ENCODE peak calls at places on chromosomes 1 and 21, in five cellular contexts. K is tibial nerve, H is prostate gland, N is tibial artery, Z is fibroblast of lung. G is an unnamed sample. For H3K4me1, the result is how much of the 10 kb centered on the place peaks cover.

GRCh38 chr21:15224346-15225086 is 159.7 kb upstream of the NRIP1 start:
- DNase-seq in K (no peak), H (no peak), N (no peak), Z (peak), G (peak)

GRCh38 chr1:206507395-206508129 is at the start of gene RASSF5:
- DNase-seq in K (peak), H (peak), N (peak), Z (peak), G (no peak)

GRCh38 chr1:111604931-111605330 is 14.7 kb upstream of the RAP1A start:
- DNase-seq in K (no peak), H (no peak), N (no peak), Z (peak), G (peak)

GRCh38 chr1:105004515-105004914 is 1254.8 kb downstream of the AMY1C start:
- DNase-seq in K (no peak), H (no peak), N (no peak), Z (no peak), G (no peak)

GRCh38 chr1:244186372-244186771 is 135.3 kb downstream of the ZBTB18 start:
- DNase-seq in K (no peak), H (no peak), N (no peak), Z (no peak), G (no peak)

GRCh38 chr1:157626099-157626498 is 28.2 kb upstream of the FCRL4 start:
- DNase-seq in K (no peak), H (no peak), N (no peak), Z (no peak), G (no peak)

GRCh38 chr21:41425954-41426655 is at the start of gene MX1:
- DNase-seq in K (peak), H (peak), N (peak), Z (peak), G (peak)

GRCh38 chr1:151653397-151653796 is 41.5 kb downstream of the SNX27 start:
- DNase-seq in K (no peak), H (no peak), N (no peak), Z (peak), G (no peak)

GRCh38 chr1:248860007-248860406 is 1.1 kb upstream of the ZNF692 start:
- DNase-seq in K (no peak), H (no peak), N (no peak), Z (no peak), G (no peak)

GRCh38 chr1:85374160-85374559 is 90.8 kb downstream of the DDAH1 start:
- DNase-seq in K (no peak), H (no peak), N (no peak), Z (peak), G (peak)

GRCh38 chr1:185338719-185339622 is 21.9 kb upstream of the IVNS1ABP start:
- DNase-seq in K (peak), H (no peak), N (peak), Z (peak), G (no peak)

GRCh38 chr1:66331641-66332523 is 202.1 kb upstream of the SGIP1 start:
- DNase-seq in K (peak), H (peak), N (peak), Z (peak), G (peak)

GRCh38 chr21:42232176-42232825 is 13.4 kb downstream of the ABCG1 start:
- DNase-seq in K (no peak), H (no peak), N (no peak), Z (no peak), G (no peak)

GRCh38 chr1:67853704-67854103 is 20.4 kb upstream of the GNG12 start:
- DNase-seq in K (peak), H (no peak), N (no peak), Z (peak), G (no peak)

GRCh38 chr1:151326619-151327222 is 495 bp downstream of the PI4KB start:
- DNase-seq in K (peak), H (peak), N (peak), Z (peak), G (no peak)

GRCh38 chr1:179026813-179027664 is 1.3 kb downstream of the FAM20B start:
- DNase-seq in K (no peak), H (no peak), N (no peak), Z (no peak), G (no peak)

GRCh38 chr1:193406901-193407300 is 220.5 kb upstream of the B3GALT2 start:
- DNase-seq in K (no peak), H (no peak), N (no peak), Z (peak), G (peak)

GRCh38 chr21:29558331-29558730 is 259.6 kb downstream of the BACH1 start:
- DNase-seq in K (no peak), H (no peak), N (no peak), Z (no peak), G (no peak)

GRCh38 chr1:95438213-95438948 is 204.4 kb downstream of the RWDD3 start:
- DNase-seq in K (no peak), H (no peak), N (no peak), Z (no peak), G (no peak)

GRCh38 chr1:161930064-161930463 is 93.6 kb downstream of the OLFML2B start:
- DNase-seq in K (no peak), H (no peak), N (no peak), Z (peak), G (no peak)

GRCh38 chr1:23163395-23163794 is 5.3 kb downstream of the LUZP1 start:
- DNase-seq in K (no peak), H (no peak), N (no peak), Z (no peak), G (no peak)

GRCh38 chr1:103194060-103194459 is 85.7 kb upstream of the COL11A1 start:
- DNase-seq in K (no peak), H (no peak), N (no peak), Z (peak), G (no peak)

GRCh38 chr1:2274968-2275475 is 46.9 kb downstream of the SKI start:
- DNase-seq in K (no peak), H (no peak), N (no peak), Z (no peak), G (no peak)

GRCh38 chr1:178628637-178629548 is 96.2 kb upstream of the RALGPS2 start:
- DNase-seq in K (no peak), H (no peak), N (no peak), Z (peak), G (no peak)

GRCh38 chr21:31731802-31732537 is at the start of gene SCAF4:
- DNase-seq in K (peak), H (peak), N (peak), Z (peak), G (peak)

GRCh38 chr1:43129334-43129733 is 42.8 kb downstream of the EBNA1BP2 start:
- DNase-seq in K (no peak), H (no peak), N (no peak), Z (no peak), G (no peak)

GRCh38 chr1:203478231-203478630 is 2.6 kb downstream of the PRELP start:
- DNase-seq in K (no peak), H (no peak), N (no peak), Z (no peak), G (no peak)

GRCh38 chr1:14655386-14655785 is 56.9 kb downstream of the KAZN start:
- DNase-seq in K (no peak), H (no peak), N (no peak), Z (no peak), G (no peak)

GRCh38 chr1:152999818-153000217 is 1.7 kb upstream of the SPRR3 start:
- DNase-seq in K (no peak), H (no peak), N (no peak), Z (no peak), G (no peak)

GRCh38 chr1:10966233-10966632 is 46.2 kb upstream of the TARDBP start:
- DNase-seq in K (no peak), H (no peak), N (no peak), Z (no peak), G (no peak)

GRCh38 chr1:50700226-50701020 is 259.6 kb downstream of the FAF1 start:
- DNase-seq in K (no peak), H (no peak), N (no peak), Z (peak), G (no peak)

GRCh38 chr1:48817505-48818114 is 40.9 kb upstream of the BEND5 start:
- DNase-seq in K (peak), H (peak), N (peak), Z (peak), G (peak)

GRCh38 chr1:164768045-164768402 is 209.0 kb downstream of the PBX1 start:
- DNase-seq in K (no peak), H (no peak), N (no peak), Z (peak), G (no peak)

DNA sequence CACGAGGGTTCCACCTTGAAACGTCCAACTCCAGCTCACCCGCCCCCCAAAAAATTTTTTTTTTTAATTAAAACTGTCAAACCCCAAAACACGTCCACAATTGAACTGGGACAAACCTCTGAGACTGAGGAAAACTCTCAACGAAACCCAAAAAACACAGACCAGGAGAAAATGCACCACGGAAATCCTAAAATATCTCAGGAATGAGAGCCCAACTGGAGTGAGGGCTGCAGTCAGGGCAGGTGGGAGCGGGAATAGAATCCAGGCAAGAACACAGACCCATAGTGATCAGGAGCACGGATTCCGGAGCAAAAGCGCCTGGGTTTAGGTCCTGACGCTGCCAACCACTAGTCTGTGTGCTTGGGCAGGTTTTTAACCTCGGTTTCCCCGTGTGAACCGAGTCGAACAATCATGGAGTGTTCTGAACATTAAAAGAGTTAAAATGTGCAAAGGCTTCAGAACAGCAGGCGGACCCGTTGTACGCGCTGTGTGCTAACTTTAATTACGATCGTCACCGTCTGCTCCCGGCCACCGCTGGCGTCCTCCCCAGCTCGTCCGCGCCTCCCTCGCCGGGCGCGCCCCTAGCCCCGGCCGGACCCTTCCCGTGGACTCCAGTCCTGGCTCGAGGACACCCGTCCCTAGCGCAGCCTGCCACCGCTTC is 624 bp downstream of the ARHGAP29 start:
- DNase-seq in K (peak), H (peak), N (peak), Z (peak), G (no peak)
- TF ChIP-seq CTCF in K (peak), H (no peak), N (peak), Z (peak), G (peak)

GRCh38 chr1:64517640-64518039 is 47.7 kb downstream of the CACHD1 start:
- DNase-seq in K (no peak), H (no peak), N (no peak), Z (no peak), G (no peak)
- H3K27ac ChIP-seq in K (no peak), H (no peak), N (no peak), Z (peak), G (no peak)

GRCh38 chr1:155011437-155011907 is 8.9 kb downstream of the ZBTB7B start:
- DNase-seq in K (no peak), H (peak), N (no peak), Z (no peak), G (no peak)

GRCh38 chr1:155010211-155010918 is 7.8 kb downstream of the ZBTB7B start:
- DNase-seq in K (no peak), H (no peak), N (no peak), Z (no peak), G (no peak)

GRCh38 chr1:155009742-155010141 is 7.1 kb downstream of the ZBTB7B start:
- DNase-seq in K (no peak), H (no peak), N (no peak), Z (no peak), G (no peak)

GRCh38 chr1:155012052-155012546 is 9.5 kb downstream of the ZBTB7B start:
- DNase-seq in K (peak), H (peak), N (peak), Z (peak), G (peak)

DNA sequence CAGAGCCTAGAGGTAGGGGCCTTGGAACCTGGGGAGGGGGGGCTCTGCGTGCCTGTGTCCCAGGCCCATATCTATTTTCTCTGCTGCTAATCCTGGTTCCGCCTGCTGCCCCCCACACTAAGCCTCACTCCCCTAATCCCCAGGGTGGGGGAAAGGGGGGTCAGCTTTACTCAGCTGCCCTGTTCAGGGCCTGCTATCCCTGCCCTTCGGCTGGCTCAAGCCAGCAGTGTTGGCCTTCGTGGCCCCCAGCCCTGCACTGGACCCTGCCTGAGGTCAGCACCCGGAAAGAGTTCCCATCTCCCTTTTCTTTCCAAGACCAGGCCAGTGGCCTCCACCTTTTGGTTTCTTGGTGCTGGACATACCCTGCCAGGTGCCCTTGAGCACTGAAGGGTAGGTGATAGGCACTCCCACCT is 8.4 kb downstream of the ZBTB7B start:
- DNase-seq in K (no peak), H (no peak), N (no peak), Z (no peak), G (no peak)
- H3K4me1 ChIP-seq in K (half or more), H (under half), N (half or more), Z (under half), G (under half)

GRCh38 chr21:45959182-45959581 is 22.4 kb upstream of the COL6A1 start:
- DNase-seq in K (no peak), H (no peak), N (no peak), Z (no peak), G (no peak)
- TF ChIP-seq CTCF in K (no peak), H (no peak), N (no peak), Z (no peak), G (no peak)

GRCh38 chr1:31944205-31945089 is 6.3 kb upstream of the PTP4A2 start:
- DNase-seq in K (peak), H (peak), N (peak), Z (peak), G (no peak)
- H3K27ac ChIP-seq in K (peak), H (peak), N (peak), Z (peak), G (peak)

DNA sequence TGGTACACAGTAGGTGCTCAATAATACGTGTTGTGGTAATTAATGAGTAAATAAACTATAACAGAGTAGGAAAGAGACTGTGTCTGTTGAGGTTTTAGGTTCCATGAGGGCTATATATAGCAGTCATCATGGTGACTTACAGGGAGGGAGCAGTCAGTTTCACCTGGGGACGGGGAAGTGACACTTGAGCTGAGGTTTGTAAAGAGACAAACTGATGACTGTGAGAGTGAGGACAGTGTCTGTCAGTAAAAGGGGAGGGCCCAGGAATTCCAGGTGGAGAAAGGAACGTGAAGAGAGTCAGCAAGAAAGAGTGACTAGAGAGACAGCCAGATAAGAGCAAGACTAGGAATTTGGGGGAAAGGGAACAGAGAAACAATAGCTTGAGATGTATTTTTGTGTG is 30.2 kb downstream of the ABCA4 start:
- DNase-seq in K (no peak), H (no peak), N (no peak), Z (no peak), G (no peak)
- H3K4me1 ChIP-seq in K (under half), H (under half), N (under half), Z (under half), G (under half)

GRCh38 chr1:47432071-47433036 is 5.5 kb upstream of the FOXD2 start:
- DNase-seq in K (peak), H (peak), N (peak), Z (peak), G (no peak)
- TF ChIP-seq CTCF in K (peak), H (peak), N (peak), Z (peak), G (peak)

GRCh38 chr1:6258675-6259074 is 2.2 kb downstream of the GPR153 start:
- DNase-seq in K (no peak), H (no peak), N (no peak), Z (no peak), G (peak)

GRCh38 chr1:6260433-6260934 is 414 bp downstream of the GPR153 start:
- DNase-seq in K (no peak), H (no peak), N (no peak), Z (no peak), G (no peak)

GRCh38 chr1:6261615-6261995 is 707 bp upstream of the GPR153 start:
- DNase-seq in K (no peak), H (no peak), N (no peak), Z (no peak), G (no peak)

GRCh38 chr1:6260961-6261614 is at the start of gene GPR153:
- DNase-seq in K (no peak), H (no peak), N (no peak), Z (peak), G (no peak)

GRCh38 chr1:6259491-6260362 is 1.2 kb downstream of the GPR153 start:
- DNase-seq in K (peak), H (peak), N (peak), Z (peak), G (peak)
- H3K27ac ChIP-seq in K (peak), H (peak), N (no peak), Z (no peak), G (no peak)

GRCh38 chr1:59013276-59013927 is 229.6 kb upstream of the JUN start:
- DNase-seq in K (peak), H (peak), N (peak), Z (peak), G (no peak)
- H3K4me1 ChIP-seq in K (under half), H (under half), N (under half), Z (under half), G (under half)

G was measured in foreskin keratinocyte.